ENCODE peak calls at places on chromosome 7, in seven cellular contexts. K, B, P, U, Z, Y and L are unnamed samples. For H3K27me3, the result is how much of the 10 kb centered on the place peaks cover.

GRCh38 chr7:44761207-44762161 is 12.8 kb downstream of the ZMIZ2 start:
- DNase-seq in Z (no peak), U (peak), P (no peak), Y (peak), B (no peak), K (peak), L (no peak)

GRCh38 chr7:64795176-64795575 is 948 bp downstream of the ZNF138 start:
- DNase-seq in K (no peak), U (no peak), B (no peak), P (no peak), Z (no peak), Y (no peak), L (no peak)

GRCh38 chr7:43694399-43694748 is 34.9 kb downstream of the COA1 start:
- DNase-seq in B (no peak), U (no peak), K (no peak), P (no peak), Y (no peak), Z (peak), L (peak)

GRCh38 chr7:37208528-37208927 is 240.1 kb downstream of the ELMO1 start:
- DNase-seq in B (peak), K (peak), Y (no peak), Z (peak), U (peak), P (peak), L (no peak)

GRCh38 chr7:138668197-138668596 is 33.0 kb downstream of the SVOPL start:
- DNase-seq in K (no peak), B (no peak), Y (no peak), Z (no peak), U (no peak), P (no peak), L (no peak)

GRCh38 chr7:28507538-28508282 is 95.4 kb downstream of the CREB5 start:
- DNase-seq in Y (no peak), P (no peak), K (no peak), Z (no peak), B (no peak), U (no peak), L (no peak)

GRCh38 chr7:36037121-36037662 is 115.9 kb upstream of the EEPD1 start:
- DNase-seq in Y (no peak), K (peak), P (no peak), B (no peak), Z (peak), U (peak), L (peak)

GRCh38 chr7:24284699-24285506 is 913 bp downstream of the NPY start:
- DNase-seq in P (no peak), B (peak), K (no peak), Y (no peak), Z (no peak), U (no peak), L (no peak)

GRCh38 chr7:50854247-50854646 is 71.6 kb upstream of the GRB10 start:
- DNase-seq in Z (no peak), P (no peak), K (no peak), B (no peak), U (no peak), Y (no peak), L (no peak)

GRCh38 chr7:111931016-111931517 is 275.1 kb downstream of the DOCK4 start:
- DNase-seq in Y (no peak), K (no peak), Z (no peak), P (no peak), B (no peak), U (no peak), L (no peak)

GRCh38 chr7:116644628-116645027 is 27.4 kb upstream of the MET start:
- DNase-seq in B (no peak), Y (no peak), K (no peak), P (no peak), Z (no peak), U (no peak), L (no peak)

GRCh38 chr7:25926009-25926408 is 226.0 kb upstream of the NFE2L3 start:
- DNase-seq in B (no peak), Z (no peak), Y (no peak), P (no peak), K (no peak), U (no peak), L (no peak)

GRCh38 chr7:151491859-151492258 is 27.8 kb downstream of the RHEB start:
- DNase-seq in B (no peak), U (no peak), K (no peak), Y (no peak), P (no peak), Z (peak), L (peak)

GRCh38 chr7:42593860-42594259 is 318.0 kb downstream of the C7orf25 start:
- DNase-seq in Y (no peak), Z (no peak), B (no peak), U (no peak), K (no peak), P (no peak), L (no peak)

GRCh38 chr7:134619627-134620331 is 26.9 kb upstream of the BPGM start:
- DNase-seq in B (no peak), Z (peak), U (no peak), P (no peak), Y (no peak), K (no peak), L (peak)

GRCh38 chr7:3065724-3066143 is 22.1 kb upstream of the CARD11 start:
- DNase-seq in K (no peak), B (no peak), P (no peak), U (peak), Z (peak), Y (no peak), L (no peak)

GRCh38 chr7:82615527-82615926 is 171.9 kb upstream of the CACNA2D1 start:
- DNase-seq in U (no peak), K (no peak), Y (peak), B (no peak), P (no peak), Z (no peak), L (no peak)

GRCh38 chr7:17802056-17802455 is 138.2 kb downstream of the SNX13 start:
- DNase-seq in B (no peak), U (no peak), Y (no peak), Z (no peak), P (no peak), K (no peak), L (no peak)

GRCh38 chr7:38796636-38797501 is 112.1 kb downstream of the VPS41 start:
- DNase-seq in B (peak), U (peak), P (no peak), K (peak), Y (no peak), Z (peak), L (peak)

GRCh38 chr7:24425664-24426063 is 141.7 kb downstream of the NPY start:
- DNase-seq in U (no peak), B (no peak), Y (no peak), K (no peak), P (no peak), Z (no peak), L (no peak)

GRCh38 chr7:55898287-55898686 is 11.0 kb downstream of the ZNF713 start:
- DNase-seq in B (no peak), K (no peak), Z (no peak), U (no peak), P (no peak), Y (no peak), L (no peak)

GRCh38 chr7:28488061-28488791 is 75.9 kb downstream of the CREB5 start:
- DNase-seq in Z (no peak), Y (no peak), K (no peak), P (no peak), B (no peak), U (no peak), L (no peak)

GRCh38 chr7:87339373-87339897 is 6.0 kb upstream of the CROT start:
- DNase-seq in U (no peak), Z (no peak), B (no peak), P (no peak), K (no peak), Y (no peak), L (no peak)

GRCh38 chr7:81744389-81744788 is 25.5 kb downstream of the HGF start:
- DNase-seq in U (no peak), Y (no peak), P (no peak), Z (no peak), B (no peak), K (no peak), L (no peak)

GRCh38 chr7:130901209-130901783 is 167.3 kb upstream of the KLF14 start:
- DNase-seq in Y (peak), B (no peak), K (peak), P (no peak), U (peak), Z (peak), L (peak)

GRCh38 chr7:80348221-80348620 is 163.6 kb downstream of the GNAT3 start:
- DNase-seq in B (no peak), Y (no peak), U (no peak), Z (no peak), P (no peak), K (no peak), L (no peak)

GRCh38 chr7:33745934-33746333 is 159.4 kb upstream of the BMPER start:
- DNase-seq in Z (no peak), U (no peak), P (no peak), B (no peak), K (no peak), Y (no peak), L (no peak)

GRCh38 chr7:55100172-55100961 is 81.5 kb downstream of the EGFR start:
- DNase-seq in K (peak), U (no peak), B (no peak), P (no peak), Z (no peak), Y (peak), L (no peak)

GRCh38 chr7:18755793-18756192 is 260.2 kb downstream of the HDAC9 start:
- DNase-seq in U (no peak), Y (no peak), Z (no peak), B (no peak), P (no peak), K (no peak), L (no peak)

GRCh38 chr7:131105294-131105802 is 222.3 kb upstream of the MKLN1 start:
- DNase-seq in Y (no peak), K (peak), P (no peak), B (no peak), U (peak), Z (no peak), L (no peak)

GRCh38 chr7:73987298-73987697 is 40.7 kb upstream of the ELN start:
- DNase-seq in Z (no peak), Y (no peak), U (no peak), P (no peak), K (no peak), B (no peak), L (no peak)

GRCh38 chr7:151780626-151781025 is 96.3 kb downstream of the PRKAG2 start:
- DNase-seq in Z (no peak), P (no peak), Y (no peak), B (no peak), U (no peak), K (no peak), L (no peak)

GRCh38 chr7:158512869-158513268 is 74.8 kb downstream of the PTPRN2 start:
- DNase-seq in Z (no peak), K (no peak), B (no peak), P (no peak), Y (no peak), U (no peak), L (no peak)

DNA sequence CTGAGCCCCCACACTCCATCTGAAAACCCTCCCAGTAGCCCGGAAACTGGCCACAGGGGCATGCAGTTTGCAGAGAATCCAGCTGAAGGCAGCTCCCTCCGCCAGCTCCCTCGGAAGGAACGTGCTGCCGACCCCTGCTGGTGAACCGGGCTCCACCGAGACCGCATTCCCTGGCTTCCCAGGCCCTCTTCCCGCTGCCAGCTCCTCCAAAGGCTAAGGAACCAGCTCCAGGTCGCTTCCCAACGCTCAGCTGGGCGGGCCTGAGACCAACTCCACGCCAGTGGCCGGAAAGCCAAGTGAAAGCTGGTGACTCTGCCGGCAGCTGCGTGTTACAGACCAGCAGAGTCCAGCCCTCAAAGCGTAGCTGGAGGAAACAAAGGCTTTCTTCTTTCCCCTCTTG is 35.8 kb downstream of the GPER1 start:
- DNase-seq in K (peak), Z (peak), B (no peak), U (peak), P (no peak), Y (peak), L (no peak)
- H3K4me3 ChIP-seq in K (peak), Z (peak), B (no peak), U (no peak), P (no peak), Y (peak), L (no peak)

GRCh38 chr7:78563186-78563585 is 764.6 kb downstream of the PHTF2 start:
- DNase-seq in Y (no peak), P (no peak), Z (no peak), K (no peak), B (no peak), U (no peak), L (no peak)

GRCh38 chr7:78571292-78571691 is 772.7 kb downstream of the PHTF2 start:
- DNase-seq in Y (no peak), B (no peak), K (no peak), U (no peak), P (no peak), Z (no peak), L (no peak)

GRCh38 chr7:78568690-78569089 is 770.1 kb downstream of the PHTF2 start:
- DNase-seq in Y (no peak), Z (no peak), U (no peak), P (no peak), B (no peak), K (no peak), L (no peak)

GRCh38 chr7:78562191-78562590 is 763.6 kb downstream of the PHTF2 start:
- DNase-seq in U (no peak), Z (no peak), K (no peak), P (no peak), Y (no peak), B (no peak), L (no peak)

GRCh38 chr7:78565784-78566183 is 767.2 kb downstream of the PHTF2 start:
- DNase-seq in K (no peak), Y (no peak), Z (no peak), U (no peak), B (no peak), P (no peak), L (no peak)
- H3K27me3 ChIP-seq in K (under half), Y (under half), Z (under half), U (under half), B (under half), P (under half), L (under half)

GRCh38 chr7:29652611-29653010 is 89.0 kb downstream of the PRR15 start:
- DNase-seq in K (no peak), P (no peak), Y (no peak), U (no peak), B (no peak), Z (no peak), L (no peak)

GRCh38 chr7:29649876-29650275 is 86.2 kb downstream of the PRR15 start:
- DNase-seq in U (no peak), Y (no peak), B (no peak), P (no peak), K (no peak), Z (no peak), L (no peak)

GRCh38 chr7:29647020-29647654 is 83.5 kb downstream of the PRR15 start:
- DNase-seq in U (no peak), Y (no peak), K (no peak), B (no peak), P (no peak), Z (peak), L (no peak)

GRCh38 chr7:29651467-29651866 is 87.8 kb downstream of the PRR15 start:
- DNase-seq in K (no peak), Y (no peak), Z (no peak), B (no peak), U (no peak), P (no peak), L (no peak)

GRCh38 chr7:29649010-29649716 is 85.5 kb downstream of the PRR15 start:
- DNase-seq in B (no peak), U (no peak), P (no peak), Y (no peak), Z (no peak), K (no peak), L (no peak)
- TF ChIP-seq CTCF in B (no peak), U (no peak), P (no peak), Y (no peak), Z (no peak), K (no peak), L (no peak)

GRCh38 chr7:46933596-46933995 is 648.3 kb downstream of the TNS3 start:
- DNase-seq in U (no peak), P (no peak), B (no peak), Y (no peak), Z (no peak), K (no peak), L (peak)
- H3K4me3 ChIP-seq in U (no peak), P (no peak), B (no peak), Y (no peak), Z (no peak), K (no peak), L (no peak)

DNA sequence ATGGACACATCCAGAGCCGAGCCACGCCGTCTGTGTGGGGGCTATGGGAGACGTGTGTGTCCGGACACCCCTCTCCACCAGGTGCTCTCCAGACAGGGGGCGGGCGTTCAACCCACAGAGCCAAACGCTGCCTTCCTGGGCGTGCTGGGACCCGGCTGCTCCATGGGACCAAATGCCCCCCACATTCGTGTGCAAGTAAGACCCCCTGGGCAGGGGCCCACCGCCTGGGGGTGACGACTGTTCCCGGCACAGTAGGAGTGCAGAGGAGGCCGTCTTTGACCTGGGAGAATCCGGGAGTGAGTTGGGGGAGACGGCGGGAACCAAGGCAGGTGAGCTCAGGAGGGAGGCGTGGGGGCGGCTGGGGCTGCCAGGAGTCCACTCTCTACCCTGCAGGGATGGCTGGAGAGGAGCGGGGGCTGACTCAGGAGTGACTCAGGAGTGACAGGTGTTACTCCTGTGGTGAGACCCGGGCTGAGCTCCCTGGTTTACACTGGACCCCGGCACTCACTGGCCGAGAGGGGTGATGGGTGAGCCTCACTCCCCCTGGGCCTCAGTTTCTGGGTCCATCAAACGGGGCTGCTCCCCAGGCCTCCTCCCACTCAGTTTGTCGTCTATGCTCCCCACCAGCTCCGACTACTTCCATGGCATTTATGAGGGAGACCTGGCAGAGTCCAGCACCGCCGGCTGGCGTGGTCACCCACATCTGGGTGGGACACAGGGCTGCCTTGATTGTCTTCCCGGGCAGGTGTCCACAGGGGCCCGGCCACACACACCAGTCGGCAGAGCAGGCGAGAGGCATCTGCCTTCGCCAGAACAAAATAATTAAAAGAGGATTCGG is 95.0 kb downstream of the MICALL2 start:
- DNase-seq in P (no peak), Z (no peak), K (no peak), Y (no peak), U (no peak), B (no peak), L (no peak)
- H3K27me3 ChIP-seq in P (under half), Z (under half), K (under half), Y (under half), U (under half), B (under half), L (under half)